ENCODE peak calls at places on chromosomes 2 and 18, in four cellular contexts. One of them, this sample, is unnamed.

GRCh38 chr2:155315768-155316167 is 617.3 kb downstream of the KCNJ3 start:
- DNase-seq in ELR: no peak
- DNase-seq in naive B cell: no peak
- DNase-seq in left lung: no peak
- DNase-seq in this sample: no peak

GRCh38 chr18:47899107-47899840 is 31.2 kb downstream of the SMAD2 start:
- DNase-seq in naive B cell: no peak
- DNase-seq in left lung: no peak
- DNase-seq in ELR: no peak
- DNase-seq in this sample: peak; percentile 20

GRCh38 chr2:120917876-120918275 is 182.2 kb downstream of the GLI2 start:
- DNase-seq in naive B cell: no peak
- DNase-seq in left lung: no peak
- DNase-seq in ELR: no peak
- DNase-seq in this sample: no peak

GRCh38 chr2:43100883-43101662 is 125.3 kb downstream of the ZFP36L2 start:
- DNase-seq in naive B cell: peak; percentile 17
- DNase-seq in ELR: no peak
- DNase-seq in left lung: no peak
- DNase-seq in this sample: peak; percentile 16

GRCh38 chr2:119252186-119253113 is 28.8 kb downstream of the STEAP3 start:
- DNase-seq in naive B cell: no peak
- DNase-seq in ELR: peak; percentile 98
- DNase-seq in left lung: no peak
- DNase-seq in this sample: no peak

GRCh38 chr2:62501794-62502500 is 4.0 kb downstream of the TMEM17 start:
- DNase-seq in ELR: peak; percentile 91
- DNase-seq in naive B cell: no peak
- DNase-seq in left lung: no peak
- DNase-seq in this sample: no peak

GRCh38 chr18:26574958-26575864 is 26.9 kb upstream of the KCTD1 start:
- DNase-seq in ELR: peak; percentile 52
- DNase-seq in naive B cell: no peak
- DNase-seq in left lung: peak; percentile 57
- DNase-seq in this sample: peak; percentile 12

GRCh38 chr2:42809876-42810125 is 17.4 kb upstream of the HAAO start:
- DNase-seq in left lung: peak; percentile 91
- DNase-seq in ELR: peak; percentile 88
- DNase-seq in naive B cell: no peak
- DNase-seq in this sample: peak; percentile 75

GRCh38 chr2:158805936-158806335 is 10.8 kb downstream of the DAPL1 start:
- DNase-seq in left lung: no peak
- DNase-seq in ELR: no peak
- DNase-seq in naive B cell: no peak
- DNase-seq in this sample: no peak